ENCODE peak calls at places on chromosomes 12 and 14, in ten cellular contexts. A is NT2/D1; Z is stomach; F is naive thymus-derived CD4-positive, alpha-beta T cell; G is astrocyte of the spinal cord; J is left ventricle myocardium inferior; S is uterus; Q is heart right ventricle; I is AG10803; O is skeletal muscle cell. T is an unnamed sample.

GRCh38 chr12:64680235-64680634 is 69.9 kb downstream of the RASSF3 start:
- DNase-seq in Q (no peak), G (no peak), J (no peak), S (no peak), O (no peak), F (no peak), A (no peak), Z (no peak), I (no peak), T (peak)

GRCh38 chr14:50718949-50719348 is 50.8 kb upstream of the SAV1 start:
- DNase-seq in G (no peak), Z (no peak), Q (no peak), A (no peak), J (no peak), F (no peak), I (no peak), O (no peak), S (no peak), T (no peak)

GRCh38 chr14:103104389-103104653 is 9.8 kb downstream of the EXOC3L4 start:
- DNase-seq in I (no peak), G (no peak), A (no peak), Z (no peak), F (no peak), J (no peak), S (no peak), O (no peak), Q (no peak), T (no peak)

GRCh38 chr14:49052516-49052915 is 533.7 kb downstream of the RPS29 start:
- DNase-seq in Q (no peak), S (no peak), J (no peak), F (no peak), O (peak), I (peak), A (no peak), G (no peak), Z (no peak), T (no peak)

GRCh38 chr14:62097072-62097471 is 334.9 kb downstream of the SNAPC1 start:
- DNase-seq in G (no peak), S (no peak), I (no peak), O (no peak), Q (no peak), J (no peak), F (no peak), A (no peak), Z (no peak), T (peak)

GRCh38 chr12:92411687-92412086 is 266.0 kb upstream of the BTG1 start:
- DNase-seq in F (no peak), O (no peak), Z (no peak), Q (no peak), A (no peak), I (no peak), S (no peak), G (no peak), J (no peak), T (no peak)

GRCh38 chr12:116539905-116540482 is 19.2 kb upstream of the MAP1LC3B2 start:
- DNase-seq in G (peak), I (peak), Q (no peak), O (no peak), A (peak), F (no peak), S (peak), J (peak), Z (peak), T (peak)

GRCh38 chr14:52026921-52027320 is 37.6 kb downstream of the RTRAF start:
- DNase-seq in Q (no peak), A (no peak), G (no peak), O (no peak), J (no peak), F (no peak), S (no peak), Z (no peak), I (no peak), T (no peak)

GRCh38 chr14:101773378-101773777 is 11.9 kb downstream of the PPP2R5C start:
- DNase-seq in Z (no peak), S (no peak), Q (no peak), G (no peak), O (no peak), A (no peak), I (no peak), J (no peak), F (no peak), T (no peak)

GRCh38 chr12:78651755-78652154 is 212.8 kb upstream of the SYT1 start:
- DNase-seq in O (no peak), G (no peak), I (no peak), S (no peak), A (peak), Z (no peak), Q (no peak), J (no peak), F (no peak), T (no peak)

GRCh38 chr12:55847033-55847432 is 4.3 kb upstream of the MMP19 start:
- DNase-seq in Z (no peak), G (peak), O (peak), I (peak), A (no peak), S (peak), J (no peak), Q (no peak), F (no peak), T (peak)

GRCh38 chr12:48189331-48190125 is 6.1 kb downstream of the CCDC184 start:
- DNase-seq in O (peak), A (peak), G (peak), Q (peak), I (peak), J (peak), Z (peak), S (peak), F (peak), T (peak)

GRCh38 chr12:111455448-111456320 is 50.0 kb downstream of the SH2B3 start:
- DNase-seq in O (no peak), I (peak), S (no peak), F (no peak), G (peak), A (no peak), Q (no peak), J (no peak), Z (no peak), T (no peak)

GRCh38 chr12:51851408-51852097 is 3.0 kb upstream of the FIGNL2 start:
- DNase-seq in A (no peak), F (no peak), O (no peak), J (peak), Q (no peak), G (no peak), S (no peak), Z (no peak), I (no peak), T (no peak)

GRCh38 chr12:75720807-75721206 is 209.4 kb upstream of the KRR1 start:
- DNase-seq in O (no peak), J (no peak), F (no peak), A (peak), Q (no peak), S (no peak), Z (peak), G (peak), I (no peak), T (peak)

GRCh38 chr14:89134640-89135039 is 282.4 kb downstream of the FOXN3 start:
- DNase-seq in I (no peak), Q (no peak), Z (peak), G (no peak), J (no peak), O (no peak), F (no peak), A (no peak), S (no peak), T (no peak)

GRCh38 chr12:14563051-14563450 is 4.6 kb downstream of the PLBD1 start:
- DNase-seq in A (no peak), Z (peak), G (no peak), O (no peak), J (no peak), I (no peak), F (no peak), Q (no peak), S (no peak), T (no peak)

GRCh38 chr14:100065161-100065871 is at the start of gene EVL:
- DNase-seq in G (no peak), F (peak), Q (no peak), O (no peak), Z (peak), A (no peak), S (no peak), J (peak), I (no peak), T (no peak)

DNA sequence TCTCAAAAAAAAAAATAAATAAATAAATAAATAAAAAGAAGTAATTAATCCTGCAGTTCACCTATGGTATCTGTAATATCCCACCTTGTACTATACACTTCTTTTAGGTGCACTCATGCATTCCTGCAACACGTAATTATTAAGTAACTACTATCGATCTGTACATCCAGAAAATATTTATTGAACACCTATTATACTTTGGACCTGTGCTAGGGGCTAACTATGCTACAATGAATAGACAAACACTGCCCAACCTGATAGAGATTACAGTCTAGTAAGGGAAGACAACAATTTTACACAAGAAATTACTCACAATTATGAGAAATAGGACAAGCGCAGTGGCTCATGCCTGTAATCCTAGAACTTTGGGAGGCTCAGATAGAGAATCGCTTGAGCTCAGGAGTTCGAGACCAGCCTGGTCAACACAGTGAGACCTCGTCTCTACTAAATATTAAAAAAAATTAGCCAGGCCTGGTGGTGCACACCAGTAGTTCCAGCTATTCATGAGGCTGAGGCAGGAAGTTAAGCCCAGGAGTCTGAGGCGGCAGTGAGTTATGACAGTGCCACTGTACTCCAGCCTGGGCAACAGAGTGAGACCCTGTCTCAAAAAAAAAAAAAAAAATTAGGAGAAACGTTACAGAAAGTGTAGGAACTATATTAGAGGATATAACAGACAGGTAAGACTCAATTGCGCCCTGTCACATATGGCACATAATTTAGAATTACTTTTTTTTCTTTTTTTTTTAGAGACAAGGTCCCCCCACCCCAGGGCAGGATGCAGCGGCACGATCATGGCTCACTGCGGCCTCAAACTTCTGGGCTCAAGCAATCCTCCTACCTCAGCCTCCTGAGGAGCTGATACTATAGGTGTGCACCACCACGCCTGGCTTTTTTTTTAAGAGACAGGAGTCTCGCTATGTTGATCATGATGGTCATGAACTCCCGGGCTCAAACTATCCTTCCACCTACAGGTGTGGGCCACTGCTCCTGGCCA is 1.2 kb downstream of the NRDE2 start:
- DNase-seq in A (no peak), G (no peak), J (no peak), F (no peak), Z (no peak), S (no peak), I (no peak), Q (no peak), O (no peak), T (no peak)
- H3K4me3 ChIP-seq in A (no peak), G (peak), J (peak), F (peak), Z (peak), S (peak), I (peak), Q (peak), O (peak), T (peak)

GRCh38 chr12:50110762-50111416 is 1.1 kb upstream of the COX14 start:
- DNase-seq in A (no peak), G (no peak), S (peak), Q (peak), F (no peak), J (peak), I (peak), Z (peak), O (no peak), T (peak)
- H3K4me3 ChIP-seq in A (peak), G (no peak), S (peak), Q (peak), F (peak), J (peak), I (peak), Z (peak), O (no peak), T (no peak)

DNA sequence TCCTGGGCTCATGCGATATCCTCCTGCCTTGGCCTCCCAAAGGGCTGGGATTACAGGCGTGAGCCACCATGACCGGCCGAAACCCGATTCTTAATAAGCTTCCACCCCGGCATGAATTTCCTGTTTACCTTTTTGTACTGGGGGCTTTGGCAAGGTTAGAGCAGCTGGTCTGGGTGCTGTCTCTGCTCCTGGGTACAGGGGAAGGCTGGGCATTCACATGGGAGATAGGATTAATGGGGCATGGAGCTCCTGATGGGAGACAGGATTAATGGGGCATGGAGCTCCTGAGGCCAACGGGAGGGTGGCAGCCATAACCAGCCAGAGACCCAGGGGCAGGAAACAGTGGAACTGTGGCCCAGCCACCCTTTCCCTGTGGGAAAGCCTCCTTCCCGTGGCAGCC is 69.5 kb upstream of the DICER1 start:
- DNase-seq in F (no peak), S (no peak), I (no peak), O (no peak), Q (no peak), Z (no peak), J (no peak), G (no peak), A (no peak), T (no peak)
- H3K4me3 ChIP-seq in F (no peak), S (no peak), I (no peak), O (no peak), Q (no peak), Z (no peak), J (no peak), G (no peak), A (no peak), T (no peak)

GRCh38 chr14:75432406-75432805 is 4.6 kb downstream of the JDP2 start:
- DNase-seq in O (no peak), I (no peak), F (no peak), J (no peak), S (no peak), Q (no peak), A (no peak), Z (no peak), G (no peak), T (no peak)

GRCh38 chr14:75433631-75434556 is 6.1 kb downstream of the JDP2 start:
- DNase-seq in Z (no peak), F (no peak), G (no peak), Q (no peak), O (no peak), J (no peak), I (peak), S (no peak), A (no peak), T (no peak)

GRCh38 chr14:75437201-75438143 is 9.7 kb downstream of the JDP2 start:
- DNase-seq in S (no peak), Q (no peak), A (no peak), O (no peak), J (no peak), I (no peak), G (no peak), F (no peak), Z (no peak), T (no peak)

GRCh38 chr14:75434557-75435248 is 6.9 kb downstream of the JDP2 start:
- DNase-seq in J (no peak), Q (no peak), S (no peak), G (no peak), O (no peak), F (no peak), Z (no peak), I (no peak), A (no peak), T (no peak)

GRCh38 chr14:75435473-75435872 is 7.7 kb downstream of the JDP2 start:
- DNase-seq in Q (no peak), I (no peak), Z (no peak), O (no peak), J (no peak), S (no peak), F (no peak), G (no peak), A (no peak), T (no peak)
- H3K4me3 ChIP-seq in Q (no peak), I (no peak), Z (no peak), O (no peak), J (no peak), S (no peak), F (no peak), G (no peak), A (no peak), T (no peak)

GRCh38 chr12:6363010-6363329 is 12.4 kb downstream of the SCNN1A start:
- DNase-seq in S (no peak), Q (no peak), J (no peak), O (no peak), I (no peak), F (no peak), G (no peak), Z (no peak), A (no peak), T (no peak)
- H3K4me3 ChIP-seq in S (peak), Q (peak), J (peak), O (peak), I (no peak), F (no peak), G (no peak), Z (peak), A (no peak), T (no peak)

DNA sequence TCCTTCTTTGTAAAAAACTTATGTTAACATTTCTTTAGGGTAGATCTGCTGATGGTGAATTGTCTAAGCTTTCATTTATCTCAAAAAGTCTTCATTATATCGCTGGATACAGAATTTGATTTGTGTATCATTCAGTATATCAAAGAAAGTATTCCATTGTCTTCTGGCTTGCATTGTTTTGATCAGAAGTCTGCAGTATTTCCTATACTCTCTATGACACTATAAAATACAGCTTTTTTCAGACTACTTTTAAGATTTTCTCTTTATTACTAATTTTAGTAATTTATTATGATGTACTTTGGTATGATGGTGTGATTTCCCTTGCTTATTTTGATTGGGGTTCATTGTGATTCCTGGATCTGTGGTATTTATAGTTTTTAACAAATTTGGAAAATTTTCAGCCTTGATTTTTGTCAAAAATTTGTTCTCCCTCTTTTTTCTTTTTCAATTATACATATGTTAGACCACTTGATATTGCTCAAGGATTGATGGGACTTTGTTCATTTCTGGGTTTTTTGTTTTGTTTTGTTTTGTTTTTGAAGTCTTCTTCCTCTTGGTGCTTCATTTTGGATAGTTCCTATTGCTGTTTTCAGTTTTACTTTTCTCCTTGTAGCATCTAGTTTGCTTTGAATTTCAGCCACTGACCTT is 176.5 kb downstream of the ZFP36L1 start:
- DNase-seq in Z (no peak), G (peak), F (peak), Q (no peak), O (no peak), I (no peak), J (no peak), S (no peak), A (no peak), T (peak)
- H3K4me3 ChIP-seq in Z (no peak), G (no peak), F (no peak), Q (no peak), O (no peak), I (no peak), J (no peak), S (no peak), A (no peak), T (no peak)